ENCODE peak calls at places on chromosomes 6 and 20, in seven cellular contexts. One of them, this sample, is unnamed.

GRCh38 chr6:56528412-56528841 is 114.3 kb downstream of the DST start:
- DNase-seq in lower lobe of right lung: no peak
- DNase-seq in NAMALWA: no peak
- DNase-seq in caudate nucleus: no peak
- DNase-seq in HEK293T: no peak
- DNase-seq in activated CD4-positive, alpha-beta T cell treated with anti-CD3 and anti-CD28 coated beads for 36 hours: no peak
- DNase-seq in bronchial epithelial cell: peak
- DNase-seq in this sample: no peak

GRCh38 chr6:150631982-150632642 is 32.4 kb downstream of the PLEKHG1 start:
- DNase-seq in lower lobe of right lung: no peak
- DNase-seq in NAMALWA: no peak
- DNase-seq in caudate nucleus: no peak
- DNase-seq in HEK293T: no peak
- DNase-seq in activated CD4-positive, alpha-beta T cell treated with anti-CD3 and anti-CD28 coated beads for 36 hours: peak
- DNase-seq in bronchial epithelial cell: no peak
- DNase-seq in this sample: no peak

GRCh38 chr6:146028250-146028789 is 542 bp upstream of the GRM1 start:
- DNase-seq in lower lobe of right lung: peak
- DNase-seq in NAMALWA: no peak
- DNase-seq in caudate nucleus: no peak
- DNase-seq in HEK293T: peak
- DNase-seq in activated CD4-positive, alpha-beta T cell treated with anti-CD3 and anti-CD28 coated beads for 36 hours: peak
- DNase-seq in bronchial epithelial cell: peak
- DNase-seq in this sample: peak

GRCh38 chr6:155201461-155202226 is 62.2 kb upstream of the CLDN20 start:
- DNase-seq in lower lobe of right lung: no peak
- DNase-seq in NAMALWA: no peak
- DNase-seq in caudate nucleus: no peak
- DNase-seq in HEK293T: peak
- DNase-seq in activated CD4-positive, alpha-beta T cell treated with anti-CD3 and anti-CD28 coated beads for 36 hours: no peak
- DNase-seq in bronchial epithelial cell: peak
- DNase-seq in this sample: no peak

GRCh38 chr6:166419717-166420116 is 37.0 kb upstream of the MPC1 start:
- DNase-seq in lower lobe of right lung: no peak
- DNase-seq in NAMALWA: no peak
- DNase-seq in caudate nucleus: no peak
- DNase-seq in HEK293T: no peak
- DNase-seq in activated CD4-positive, alpha-beta T cell treated with anti-CD3 and anti-CD28 coated beads for 36 hours: no peak
- DNase-seq in bronchial epithelial cell: no peak
- DNase-seq in this sample: no peak

GRCh38 chr6:35280903-35281302 is 16.7 kb upstream of the DEF6 start:
- DNase-seq in lower lobe of right lung: no peak
- DNase-seq in NAMALWA: no peak
- DNase-seq in caudate nucleus: no peak
- DNase-seq in HEK293T: peak
- DNase-seq in activated CD4-positive, alpha-beta T cell treated with anti-CD3 and anti-CD28 coated beads for 36 hours: no peak
- DNase-seq in bronchial epithelial cell: no peak
- DNase-seq in this sample: no peak

GRCh38 chr20:32333181-32333987 is 24.7 kb upstream of the ASXL1 start:
- DNase-seq in lower lobe of right lung: no peak
- DNase-seq in NAMALWA: no peak
- DNase-seq in caudate nucleus: no peak
- DNase-seq in HEK293T: no peak
- DNase-seq in activated CD4-positive, alpha-beta T cell treated with anti-CD3 and anti-CD28 coated beads for 36 hours: peak
- DNase-seq in bronchial epithelial cell: no peak
- DNase-seq in this sample: no peak

GRCh38 chr6:21665436-21666199 is 72.1 kb downstream of the SOX4 start:
- DNase-seq in lower lobe of right lung: no peak
- DNase-seq in NAMALWA: no peak
- DNase-seq in caudate nucleus: no peak
- DNase-seq in HEK293T: no peak
- DNase-seq in activated CD4-positive, alpha-beta T cell treated with anti-CD3 and anti-CD28 coated beads for 36 hours: peak
- DNase-seq in bronchial epithelial cell: no peak
- DNase-seq in this sample: peak

GRCh38 chr20:48767269-48767960 is 60.4 kb downstream of the PREX1 start:
- DNase-seq in lower lobe of right lung: no peak
- DNase-seq in NAMALWA: no peak
- DNase-seq in caudate nucleus: no peak
- DNase-seq in HEK293T: no peak
- DNase-seq in activated CD4-positive, alpha-beta T cell treated with anti-CD3 and anti-CD28 coated beads for 36 hours: peak
- DNase-seq in bronchial epithelial cell: no peak
- DNase-seq in this sample: no peak

GRCh38 chr20:10553326-10553984 is 118.3 kb downstream of the SLX4IP start:
- DNase-seq in lower lobe of right lung: peak
- DNase-seq in NAMALWA: peak
- DNase-seq in caudate nucleus: no peak
- DNase-seq in HEK293T: peak
- DNase-seq in activated CD4-positive, alpha-beta T cell treated with anti-CD3 and anti-CD28 coated beads for 36 hours: peak
- DNase-seq in bronchial epithelial cell: peak
- DNase-seq in this sample: peak

GRCh38 chr20:24989162-24989561 is 3.4 kb downstream of the APMAP start:
- DNase-seq in lower lobe of right lung: no peak
- DNase-seq in NAMALWA: no peak
- DNase-seq in caudate nucleus: no peak
- DNase-seq in HEK293T: no peak
- DNase-seq in activated CD4-positive, alpha-beta T cell treated with anti-CD3 and anti-CD28 coated beads for 36 hours: no peak
- DNase-seq in bronchial epithelial cell: no peak
- DNase-seq in this sample: no peak

GRCh38 chr6:111715321-111715720 is 109.6 kb upstream of the TRAF3IP2 start:
- DNase-seq in lower lobe of right lung: no peak
- DNase-seq in NAMALWA: no peak
- DNase-seq in caudate nucleus: no peak
- DNase-seq in HEK293T: no peak
- DNase-seq in activated CD4-positive, alpha-beta T cell treated with anti-CD3 and anti-CD28 coated beads for 36 hours: peak
- DNase-seq in bronchial epithelial cell: no peak
- DNase-seq in this sample: no peak

GRCh38 chr20:20498081-20498861 is 130.4 kb downstream of the INSM1 start:
- DNase-seq in lower lobe of right lung: no peak
- DNase-seq in NAMALWA: no peak
- DNase-seq in caudate nucleus: no peak
- DNase-seq in HEK293T: no peak
- DNase-seq in activated CD4-positive, alpha-beta T cell treated with anti-CD3 and anti-CD28 coated beads for 36 hours: no peak
- DNase-seq in bronchial epithelial cell: no peak
- DNase-seq in this sample: no peak

GRCh38 chr6:142942805-142943227 is 2.2 kb downstream of the HIVEP2 start:
- DNase-seq in lower lobe of right lung: no peak
- DNase-seq in NAMALWA: peak
- DNase-seq in caudate nucleus: no peak
- DNase-seq in HEK293T: peak
- DNase-seq in activated CD4-positive, alpha-beta T cell treated with anti-CD3 and anti-CD28 coated beads for 36 hours: no peak
- DNase-seq in bronchial epithelial cell: peak
- DNase-seq in this sample: no peak

GRCh38 chr6:123415844-123416468 is 220.8 kb downstream of the TRDN start:
- DNase-seq in lower lobe of right lung: no peak
- DNase-seq in NAMALWA: peak
- DNase-seq in caudate nucleus: no peak
- DNase-seq in HEK293T: peak
- DNase-seq in activated CD4-positive, alpha-beta T cell treated with anti-CD3 and anti-CD28 coated beads for 36 hours: peak
- DNase-seq in bronchial epithelial cell: peak
- DNase-seq in this sample: peak

GRCh38 chr20:40536866-40537265 is 152.2 kb downstream of the MAFB start:
- DNase-seq in lower lobe of right lung: no peak
- DNase-seq in NAMALWA: no peak
- DNase-seq in caudate nucleus: no peak
- DNase-seq in HEK293T: no peak
- DNase-seq in activated CD4-positive, alpha-beta T cell treated with anti-CD3 and anti-CD28 coated beads for 36 hours: no peak
- DNase-seq in bronchial epithelial cell: peak
- DNase-seq in this sample: no peak

GRCh38 chr20:51636123-51636522 is 93.6 kb upstream of the NFATC2 start:
- DNase-seq in lower lobe of right lung: no peak
- DNase-seq in NAMALWA: no peak
- DNase-seq in caudate nucleus: no peak
- DNase-seq in HEK293T: no peak
- DNase-seq in activated CD4-positive, alpha-beta T cell treated with anti-CD3 and anti-CD28 coated beads for 36 hours: peak
- DNase-seq in bronchial epithelial cell: peak
- DNase-seq in this sample: no peak

GRCh38 chr6:87154641-87155271 is 609 bp upstream of the ZNF292 start:
- DNase-seq in lower lobe of right lung: no peak
- DNase-seq in NAMALWA: peak
- DNase-seq in caudate nucleus: peak
- DNase-seq in HEK293T: peak
- DNase-seq in activated CD4-positive, alpha-beta T cell treated with anti-CD3 and anti-CD28 coated beads for 36 hours: peak
- DNase-seq in bronchial epithelial cell: peak
- DNase-seq in this sample: no peak

GRCh38 chr6:170006524-170007467 is 255.4 kb downstream of the ERMARD start:
- DNase-seq in lower lobe of right lung: no peak
- DNase-seq in NAMALWA: no peak
- DNase-seq in caudate nucleus: no peak
- DNase-seq in HEK293T: no peak
- DNase-seq in activated CD4-positive, alpha-beta T cell treated with anti-CD3 and anti-CD28 coated beads for 36 hours: no peak
- DNase-seq in bronchial epithelial cell: no peak
- DNase-seq in this sample: no peak

GRCh38 chr20:20440473-20440872 is 72.6 kb downstream of the INSM1 start:
- DNase-seq in lower lobe of right lung: no peak
- DNase-seq in NAMALWA: no peak
- DNase-seq in caudate nucleus: no peak
- DNase-seq in HEK293T: no peak
- DNase-seq in activated CD4-positive, alpha-beta T cell treated with anti-CD3 and anti-CD28 coated beads for 36 hours: no peak
- DNase-seq in bronchial epithelial cell: no peak
- DNase-seq in this sample: no peak

GRCh38 chr20:19633985-19634384 is 124.1 kb upstream of the RIN2 start:
- DNase-seq in lower lobe of right lung: no peak
- DNase-seq in NAMALWA: no peak
- DNase-seq in caudate nucleus: no peak
- DNase-seq in HEK293T: no peak
- DNase-seq in activated CD4-positive, alpha-beta T cell treated with anti-CD3 and anti-CD28 coated beads for 36 hours: no peak
- DNase-seq in bronchial epithelial cell: no peak
- DNase-seq in this sample: no peak

GRCh38 chr6:30480536-30481156 is 8.7 kb upstream of the HLA-E start:
- DNase-seq in lower lobe of right lung: no peak
- DNase-seq in NAMALWA: no peak
- DNase-seq in caudate nucleus: no peak
- DNase-seq in HEK293T: no peak
- DNase-seq in activated CD4-positive, alpha-beta T cell treated with anti-CD3 and anti-CD28 coated beads for 36 hours: peak
- DNase-seq in bronchial epithelial cell: no peak
- DNase-seq in this sample: no peak

GRCh38 chr6:134740473-134741192 is 209.3 kb downstream of the ALDH8A1 start:
- DNase-seq in lower lobe of right lung: no peak
- DNase-seq in NAMALWA: no peak
- DNase-seq in caudate nucleus: no peak
- DNase-seq in HEK293T: no peak
- DNase-seq in activated CD4-positive, alpha-beta T cell treated with anti-CD3 and anti-CD28 coated beads for 36 hours: no peak
- DNase-seq in bronchial epithelial cell: peak
- DNase-seq in this sample: no peak

GRCh38 chr20:57470212-57470522 is 54.8 kb downstream of the CTCFL start:
- DNase-seq in lower lobe of right lung: no peak
- DNase-seq in NAMALWA: peak
- DNase-seq in caudate nucleus: no peak
- DNase-seq in HEK293T: no peak
- DNase-seq in activated CD4-positive, alpha-beta T cell treated with anti-CD3 and anti-CD28 coated beads for 36 hours: no peak
- DNase-seq in bronchial epithelial cell: no peak
- DNase-seq in this sample: no peak

GRCh38 chr6:136410201-136411027 is 120.8 kb upstream of the BCLAF1 start:
- DNase-seq in lower lobe of right lung: no peak
- DNase-seq in NAMALWA: no peak
- DNase-seq in caudate nucleus: no peak
- DNase-seq in HEK293T: no peak
- DNase-seq in activated CD4-positive, alpha-beta T cell treated with anti-CD3 and anti-CD28 coated beads for 36 hours: no peak
- DNase-seq in bronchial epithelial cell: no peak
- DNase-seq in this sample: no peak

GRCh38 chr6:12275084-12275483 is 15.1 kb upstream of the EDN1 start:
- DNase-seq in lower lobe of right lung: no peak
- DNase-seq in NAMALWA: no peak
- DNase-seq in caudate nucleus: no peak
- DNase-seq in HEK293T: no peak
- DNase-seq in activated CD4-positive, alpha-beta T cell treated with anti-CD3 and anti-CD28 coated beads for 36 hours: no peak
- DNase-seq in bronchial epithelial cell: no peak
- DNase-seq in this sample: no peak

GRCh38 chr6:20490591-20490990 is 43.7 kb upstream of the CDKAL1 start:
- DNase-seq in lower lobe of right lung: no peak
- DNase-seq in NAMALWA: no peak
- DNase-seq in caudate nucleus: no peak
- DNase-seq in HEK293T: no peak
- DNase-seq in activated CD4-positive, alpha-beta T cell treated with anti-CD3 and anti-CD28 coated beads for 36 hours: no peak
- DNase-seq in bronchial epithelial cell: no peak
- DNase-seq in this sample: no peak

GRCh38 chr6:22026160-22026678 is 270.6 kb downstream of the PRL start:
- DNase-seq in lower lobe of right lung: no peak
- DNase-seq in NAMALWA: no peak
- DNase-seq in caudate nucleus: no peak
- DNase-seq in HEK293T: no peak
- DNase-seq in activated CD4-positive, alpha-beta T cell treated with anti-CD3 and anti-CD28 coated beads for 36 hours: no peak
- DNase-seq in bronchial epithelial cell: no peak
- DNase-seq in this sample: no peak